ENCODE peak calls at places on chromosomes 3 and 15, in eight cellular contexts. One of them, this sample, is unnamed.

GRCh38 chr15:70096215-70096974 is 1.3 kb downstream of the TLE3 start:
- DNase-seq in endodermal cell: no peak
- DNase-seq in breast epithelium: peak
- DNase-seq in tibial nerve: peak
- DNase-seq in AG04450: no peak
- DNase-seq in dorsolateral prefrontal cortex: peak
- DNase-seq in fibroblast of mammary gland: peak
- DNase-seq in IMR-90: peak
- DNase-seq in this sample: no peak

GRCh38 chr3:124295358-124295757 is 303.4 kb upstream of the ROPN1 start:
- DNase-seq in endodermal cell: no peak
- DNase-seq in breast epithelium: no peak
- DNase-seq in tibial nerve: no peak
- DNase-seq in AG04450: no peak
- DNase-seq in dorsolateral prefrontal cortex: no peak
- DNase-seq in fibroblast of mammary gland: no peak
- DNase-seq in IMR-90: no peak
- DNase-seq in this sample: no peak

GRCh38 chr3:123559040-123559861 is 25.6 kb downstream of the HACD2 start:
- DNase-seq in endodermal cell: no peak
- DNase-seq in breast epithelium: no peak
- DNase-seq in tibial nerve: no peak
- DNase-seq in AG04450: no peak
- DNase-seq in dorsolateral prefrontal cortex: no peak
- DNase-seq in fibroblast of mammary gland: peak
- DNase-seq in IMR-90: peak
- DNase-seq in this sample: peak

GRCh38 chr15:48630245-48630644 is 15.3 kb downstream of the FBN1 start:
- DNase-seq in endodermal cell: no peak
- DNase-seq in breast epithelium: no peak
- DNase-seq in tibial nerve: no peak
- DNase-seq in AG04450: no peak
- DNase-seq in dorsolateral prefrontal cortex: no peak
- DNase-seq in fibroblast of mammary gland: no peak
- DNase-seq in IMR-90: no peak
- DNase-seq in this sample: no peak

GRCh38 chr15:94306700-94307650 is 75.6 kb downstream of the MCTP2 start:
- DNase-seq in endodermal cell: no peak
- DNase-seq in breast epithelium: no peak
- DNase-seq in tibial nerve: no peak
- DNase-seq in AG04450: no peak
- DNase-seq in dorsolateral prefrontal cortex: no peak
- DNase-seq in fibroblast of mammary gland: peak
- DNase-seq in IMR-90: peak
- DNase-seq in this sample: peak

GRCh38 chr3:100634493-100635272 is 25.3 kb downstream of the ADGRG7 start:
- DNase-seq in endodermal cell: peak
- DNase-seq in breast epithelium: no peak
- DNase-seq in tibial nerve: no peak
- DNase-seq in AG04450: no peak
- DNase-seq in dorsolateral prefrontal cortex: no peak
- DNase-seq in fibroblast of mammary gland: peak
- DNase-seq in IMR-90: peak
- DNase-seq in this sample: peak

GRCh38 chr3:15331606-15332404 is 581 bp downstream of the SH3BP5 start:
- DNase-seq in endodermal cell: no peak
- DNase-seq in breast epithelium: peak
- DNase-seq in tibial nerve: no peak
- DNase-seq in AG04450: no peak
- DNase-seq in dorsolateral prefrontal cortex: no peak
- DNase-seq in fibroblast of mammary gland: peak
- DNase-seq in IMR-90: peak
- DNase-seq in this sample: peak

GRCh38 chr3:71330505-71330904 is 253.0 kb downstream of the FOXP1 start:
- DNase-seq in endodermal cell: no peak
- DNase-seq in breast epithelium: no peak
- DNase-seq in tibial nerve: no peak
- DNase-seq in AG04450: no peak
- DNase-seq in dorsolateral prefrontal cortex: no peak
- DNase-seq in fibroblast of mammary gland: no peak
- DNase-seq in IMR-90: no peak
- DNase-seq in this sample: no peak

GRCh38 chr3:135929670-135930069 is 35.9 kb upstream of the PPP2R3A start:
- DNase-seq in endodermal cell: no peak
- DNase-seq in breast epithelium: no peak
- DNase-seq in tibial nerve: peak
- DNase-seq in AG04450: no peak
- DNase-seq in dorsolateral prefrontal cortex: no peak
- DNase-seq in fibroblast of mammary gland: peak
- DNase-seq in IMR-90: peak
- DNase-seq in this sample: peak

GRCh38 chr3:123275691-123276090 is 73.9 kb downstream of the SEC22A start:
- DNase-seq in endodermal cell: no peak
- DNase-seq in breast epithelium: no peak
- DNase-seq in tibial nerve: no peak
- DNase-seq in AG04450: no peak
- DNase-seq in dorsolateral prefrontal cortex: no peak
- DNase-seq in fibroblast of mammary gland: no peak
- DNase-seq in IMR-90: no peak
- DNase-seq in this sample: no peak

GRCh38 chr15:28986108-28986507 is 100.3 kb downstream of the APBA2 start:
- DNase-seq in endodermal cell: no peak
- DNase-seq in breast epithelium: no peak
- DNase-seq in tibial nerve: no peak
- DNase-seq in AG04450: no peak
- DNase-seq in dorsolateral prefrontal cortex: no peak
- DNase-seq in fibroblast of mammary gland: no peak
- DNase-seq in IMR-90: no peak
- DNase-seq in this sample: no peak

GRCh38 chr3:17179381-17180205 is 294.8 kb downstream of the PLCL2 start:
- DNase-seq in endodermal cell: no peak
- DNase-seq in breast epithelium: no peak
- DNase-seq in tibial nerve: no peak
- DNase-seq in AG04450: no peak
- DNase-seq in dorsolateral prefrontal cortex: no peak
- DNase-seq in fibroblast of mammary gland: peak
- DNase-seq in IMR-90: peak
- DNase-seq in this sample: peak

GRCh38 chr3:153355559-153355958 is 193.5 kb downstream of the RAP2B start:
- DNase-seq in endodermal cell: no peak
- DNase-seq in breast epithelium: no peak
- DNase-seq in tibial nerve: no peak
- DNase-seq in AG04450: no peak
- DNase-seq in dorsolateral prefrontal cortex: no peak
- DNase-seq in fibroblast of mammary gland: no peak
- DNase-seq in IMR-90: no peak
- DNase-seq in this sample: no peak

GRCh38 chr3:8869613-8870012 is 93.7 kb downstream of the RAD18 start:
- DNase-seq in endodermal cell: no peak
- DNase-seq in breast epithelium: no peak
- DNase-seq in tibial nerve: no peak
- DNase-seq in AG04450: peak
- DNase-seq in dorsolateral prefrontal cortex: no peak
- DNase-seq in fibroblast of mammary gland: peak
- DNase-seq in IMR-90: peak
- DNase-seq in this sample: peak

GRCh38 chr15:60829416-60829815 is 350.5 kb upstream of the ICE2 start:
- DNase-seq in endodermal cell: peak
- DNase-seq in breast epithelium: no peak
- DNase-seq in tibial nerve: no peak
- DNase-seq in AG04450: no peak
- DNase-seq in dorsolateral prefrontal cortex: no peak
- DNase-seq in fibroblast of mammary gland: peak
- DNase-seq in IMR-90: no peak
- DNase-seq in this sample: no peak

GRCh38 chr15:36731025-36731424 is 151.6 kb downstream of the CDIN1 start:
- DNase-seq in endodermal cell: no peak
- DNase-seq in breast epithelium: no peak
- DNase-seq in tibial nerve: no peak
- DNase-seq in AG04450: no peak
- DNase-seq in dorsolateral prefrontal cortex: no peak
- DNase-seq in fibroblast of mammary gland: no peak
- DNase-seq in IMR-90: no peak
- DNase-seq in this sample: no peak

GRCh38 chr15:69075467-69075866 is 61.0 kb downstream of the NOX5 start:
- DNase-seq in endodermal cell: no peak
- DNase-seq in breast epithelium: no peak
- DNase-seq in tibial nerve: no peak
- DNase-seq in AG04450: no peak
- DNase-seq in dorsolateral prefrontal cortex: no peak
- DNase-seq in fibroblast of mammary gland: no peak
- DNase-seq in IMR-90: no peak
- DNase-seq in this sample: peak

GRCh38 chr3:107345968-107346367 is 31.3 kb upstream of the CCDC54 start:
- DNase-seq in endodermal cell: no peak
- DNase-seq in breast epithelium: no peak
- DNase-seq in tibial nerve: no peak
- DNase-seq in AG04450: no peak
- DNase-seq in dorsolateral prefrontal cortex: no peak
- DNase-seq in fibroblast of mammary gland: no peak
- DNase-seq in IMR-90: no peak
- DNase-seq in this sample: no peak

GRCh38 chr3:132432639-132433038 is 15.3 kb downstream of the DNAJC13 start:
- DNase-seq in endodermal cell: no peak
- DNase-seq in breast epithelium: no peak
- DNase-seq in tibial nerve: no peak
- DNase-seq in AG04450: peak
- DNase-seq in dorsolateral prefrontal cortex: no peak
- DNase-seq in fibroblast of mammary gland: peak
- DNase-seq in IMR-90: peak
- DNase-seq in this sample: peak

GRCh38 chr15:58221591-58222241 is 83.5 kb downstream of the AQP9 start:
- DNase-seq in endodermal cell: peak
- DNase-seq in breast epithelium: no peak
- DNase-seq in tibial nerve: no peak
- DNase-seq in AG04450: no peak
- DNase-seq in dorsolateral prefrontal cortex: no peak
- DNase-seq in fibroblast of mammary gland: peak
- DNase-seq in IMR-90: peak
- DNase-seq in this sample: peak

GRCh38 chr15:71485094-71485693 is 325.2 kb upstream of the NR2E3 start:
- DNase-seq in endodermal cell: peak
- DNase-seq in breast epithelium: no peak
- DNase-seq in tibial nerve: no peak
- DNase-seq in AG04450: no peak
- DNase-seq in dorsolateral prefrontal cortex: no peak
- DNase-seq in fibroblast of mammary gland: no peak
- DNase-seq in IMR-90: no peak
- DNase-seq in this sample: no peak

GRCh38 chr15:65805019-65805738 is 13.1 kb upstream of the DENND4A start:
- DNase-seq in endodermal cell: no peak
- DNase-seq in breast epithelium: no peak
- DNase-seq in tibial nerve: no peak
- DNase-seq in AG04450: no peak
- DNase-seq in dorsolateral prefrontal cortex: no peak
- DNase-seq in fibroblast of mammary gland: no peak
- DNase-seq in IMR-90: no peak
- DNase-seq in this sample: no peak

GRCh38 chr15:48641416-48641815 is 4.1 kb downstream of the FBN1 start:
- DNase-seq in endodermal cell: no peak
- DNase-seq in breast epithelium: no peak
- DNase-seq in tibial nerve: no peak
- DNase-seq in AG04450: no peak
- DNase-seq in dorsolateral prefrontal cortex: peak
- DNase-seq in fibroblast of mammary gland: peak
- DNase-seq in IMR-90: peak
- DNase-seq in this sample: peak

GRCh38 chr15:84721381-84721780 is 5.4 kb upstream of the SEC11A start:
- DNase-seq in endodermal cell: no peak
- DNase-seq in breast epithelium: no peak
- DNase-seq in tibial nerve: no peak
- DNase-seq in AG04450: no peak
- DNase-seq in dorsolateral prefrontal cortex: no peak
- DNase-seq in fibroblast of mammary gland: no peak
- DNase-seq in IMR-90: no peak
- DNase-seq in this sample: no peak

GRCh38 chr3:162892921-162893793 is 1396.5 kb downstream of the OTOL1 start:
- DNase-seq in endodermal cell: no peak
- DNase-seq in breast epithelium: no peak
- DNase-seq in tibial nerve: no peak
- DNase-seq in AG04450: no peak
- DNase-seq in dorsolateral prefrontal cortex: no peak
- DNase-seq in fibroblast of mammary gland: no peak
- DNase-seq in IMR-90: no peak
- DNase-seq in this sample: no peak

GRCh38 chr3:78872195-78872594 is 895.6 kb downstream of the ROBO1 start:
- DNase-seq in endodermal cell: no peak
- DNase-seq in breast epithelium: no peak
- DNase-seq in tibial nerve: no peak
- DNase-seq in AG04450: no peak
- DNase-seq in dorsolateral prefrontal cortex: no peak
- DNase-seq in fibroblast of mammary gland: no peak
- DNase-seq in IMR-90: no peak
- DNase-seq in this sample: no peak
- H3K4me3 ChIP-seq in endodermal cell: peak
- H3K4me3 ChIP-seq in breast epithelium: no peak
- H3K4me3 ChIP-seq in tibial nerve: no peak
- H3K4me3 ChIP-seq in AG04450: no peak
- H3K4me3 ChIP-seq in dorsolateral prefrontal cortex: no peak
- H3K4me3 ChIP-seq in fibroblast of mammary gland: no peak
- H3K4me3 ChIP-seq in IMR-90: no peak
- H3K4me3 ChIP-seq in this sample: no peak

GRCh38 chr3:184176377-184177330 is 2.0 kb downstream of the AP2M1 start:
- DNase-seq in endodermal cell: peak
- DNase-seq in breast epithelium: peak
- DNase-seq in tibial nerve: peak
- DNase-seq in AG04450: peak
- DNase-seq in dorsolateral prefrontal cortex: peak
- DNase-seq in fibroblast of mammary gland: peak
- DNase-seq in IMR-90: peak
- DNase-seq in this sample: peak
- TF ChIP-seq CTCF in endodermal cell: peak
- TF ChIP-seq CTCF in breast epithelium: no peak
- TF ChIP-seq CTCF in tibial nerve: no peak
- TF ChIP-seq CTCF in AG04450: no peak
- TF ChIP-seq CTCF in dorsolateral prefrontal cortex: no peak
- TF ChIP-seq CTCF in fibroblast of mammary gland: no peak
- TF ChIP-seq CTCF in IMR-90: no peak
- TF ChIP-seq CTCF in this sample: peak

DNA sequence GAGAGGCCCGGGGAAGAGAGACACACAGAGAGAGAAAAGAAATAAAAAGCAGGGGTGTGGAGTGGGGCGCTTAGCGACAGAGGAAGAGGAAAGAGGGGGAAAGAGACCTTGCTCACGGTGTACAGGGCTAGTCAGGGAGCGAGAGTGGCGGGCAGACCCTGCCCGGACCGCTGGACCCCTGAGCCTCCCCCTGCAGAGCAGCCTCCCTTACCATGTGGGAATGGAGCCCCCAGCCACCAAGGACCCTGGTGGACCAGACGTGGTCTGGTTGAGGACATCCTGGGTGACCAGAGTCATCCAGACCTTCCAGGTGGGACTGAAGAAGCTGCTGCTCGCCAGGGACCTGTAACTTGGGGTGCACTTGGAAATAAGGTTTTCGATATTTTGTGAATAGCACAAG is 129.6 kb downstream of the CHSY1 start:
- DNase-seq in endodermal cell: peak
- DNase-seq in breast epithelium: no peak
- DNase-seq in tibial nerve: no peak
- DNase-seq in AG04450: no peak
- DNase-seq in dorsolateral prefrontal cortex: no peak
- DNase-seq in fibroblast of mammary gland: no peak
- DNase-seq in IMR-90: no peak
- DNase-seq in this sample: no peak
- H3K4me3 ChIP-seq in endodermal cell: no peak
- H3K4me3 ChIP-seq in breast epithelium: no peak
- H3K4me3 ChIP-seq in tibial nerve: no peak
- H3K4me3 ChIP-seq in AG04450: no peak
- H3K4me3 ChIP-seq in dorsolateral prefrontal cortex: no peak
- H3K4me3 ChIP-seq in fibroblast of mammary gland: no peak
- H3K4me3 ChIP-seq in IMR-90: no peak
- H3K4me3 ChIP-seq in this sample: no peak

GRCh38 chr3:156135921-156136655 is 15.7 kb downstream of the KCNAB1 start:
- DNase-seq in endodermal cell: no peak
- DNase-seq in breast epithelium: no peak
- DNase-seq in tibial nerve: no peak
- DNase-seq in AG04450: no peak
- DNase-seq in dorsolateral prefrontal cortex: no peak
- DNase-seq in fibroblast of mammary gland: peak
- DNase-seq in IMR-90: no peak
- DNase-seq in this sample: no peak
- TF ChIP-seq CTCF in endodermal cell: peak
- TF ChIP-seq CTCF in breast epithelium: no peak
- TF ChIP-seq CTCF in tibial nerve: no peak
- TF ChIP-seq CTCF in AG04450: peak
- TF ChIP-seq CTCF in dorsolateral prefrontal cortex: no peak
- TF ChIP-seq CTCF in fibroblast of mammary gland: peak
- TF ChIP-seq CTCF in IMR-90: no peak
- TF ChIP-seq CTCF in this sample: peak